ENCODE peak calls at places on chromosomes 3 and 15, in eight cellular contexts. O is fibroblast of mammary gland; D is epithelial cell of esophagus; C is activated CD4-positive, alpha-beta T cell treated with anti-CD3 and anti-CD28 coated beads, Interleukin-2, amount 50 U/mL, for 1 hour; V is activated naive CD8-positive, alpha-beta T cell treated with anti-CD3 and anti-CD28 coated beads, Interleukin-2, amount 50 U/mL, for 16 hours; N is GM04504; Q is stimulated activated CD4-positive, alpha-beta T cell treated with anti-CD3 and anti-CD28 coated beads, Interleukin-4, amount 100 ng/mL, for 1 hour; X is NCI-H460. S is an unnamed sample.
A peak's percentile ranks its signal among the peaks of the same experiment; 100 is the strongest.

GRCh38 chr3:120816728-120817127 is 74.2 kb downstream of the GTF2E1 start:
- DNase-seq in O (no peak), D (no peak), C (no peak), V (no peak), N (no peak), Q (no peak), X (no peak), S (no peak)

GRCh38 chr3:42660131-42660715 is 6.7 kb downstream of the ZBTB47 start:
- DNase-seq in O (peak; percentile 50), D (no peak), C (no peak), V (no peak), N (no peak), Q (no peak), X (no peak), S (no peak)

GRCh38 chr3:183193762-183194701 is 31.5 kb upstream of the LAMP3 start:
- DNase-seq in O (no peak), D (no peak), C (no peak), V (no peak), N (peak; percentile 28), Q (no peak), X (no peak), S (no peak)

GRCh38 chr3:125958511-125959316 is 10.3 kb upstream of the ROPN1B start:
- DNase-seq in O (no peak), D (no peak), C (no peak), V (no peak), N (no peak), Q (no peak), X (no peak), S (no peak)

GRCh38 chr3:45012577-45012976 is 13.5 kb upstream of the CLEC3B start:
- DNase-seq in O (no peak), D (no peak), C (no peak), V (no peak), N (no peak), Q (no peak), X (no peak), S (no peak)

GRCh38 chr15:71780349-71780976 is 29.9 kb upstream of the NR2E3 start:
- DNase-seq in O (peak; percentile 69), D (peak; percentile 56), C (peak; percentile 9), V (no peak), N (no peak), Q (peak; percentile 27), X (peak; percentile 64), S (peak; percentile 71)

GRCh38 chr3:10357592-10358308 is 36.8 kb upstream of the SEC13 start:
- DNase-seq in O (peak; percentile 88), D (peak; percentile 87), C (no peak), V (no peak), N (peak; percentile 70), Q (no peak), X (no peak), S (no peak)

GRCh38 chr15:80929225-80929624 is 60.4 kb downstream of the MESD start:
- DNase-seq in O (peak; percentile 84), D (peak; percentile 71), C (no peak), V (no peak), N (peak; percentile 70), Q (no peak), X (no peak), S (no peak)

GRCh38 chr3:126782554-126782953 is 78.5 kb downstream of the CHCHD6 start:
- DNase-seq in O (peak; percentile 96), D (peak; percentile 98), C (no peak), V (no peak), N (peak; percentile 86), Q (no peak), X (peak; percentile 60), S (peak; percentile 94)

GRCh38 chr15:97026781-97027180 is 696.3 kb downstream of the NR2F2 start:
- DNase-seq in O (no peak), D (no peak), C (no peak), V (no peak), N (no peak), Q (no peak), X (no peak), S (no peak)

GRCh38 chr15:29268706-29269484 is 727 bp downstream of the NSMCE3 start:
- DNase-seq in O (peak; percentile 34), D (peak; percentile 32), C (peak; percentile 58), V (no peak), N (no peak), Q (peak; percentile 38), X (peak; percentile 9), S (peak; percentile 20)

GRCh38 chr15:74332011-74332410 is 35.4 kb downstream of the CYP11A1 start:
- DNase-seq in O (no peak), D (no peak), C (no peak), V (no peak), N (no peak), Q (no peak), X (no peak), S (no peak)

GRCh38 chr15:74314897-74315438 is 52.5 kb downstream of the CYP11A1 start:
- DNase-seq in O (no peak), D (no peak), C (peak; percentile 14), V (no peak), N (no peak), Q (no peak), X (no peak), S (no peak)

GRCh38 chr3:52446042-52446441 is 1.1 kb upstream of the SEMA3G start:
- DNase-seq in O (no peak), D (no peak), C (no peak), V (no peak), N (no peak), Q (no peak), X (no peak), S (no peak)

GRCh38 chr3:183907911-183908331 is 23.2 kb upstream of the PARL start:
- DNase-seq in O (no peak), D (no peak), C (no peak), V (no peak), N (no peak), Q (no peak), X (no peak), S (no peak)

GRCh38 chr3:29420106-29420505 is 139.2 kb downstream of the RBMS3 start:
- DNase-seq in O (peak; percentile 80), D (no peak), C (no peak), V (no peak), N (no peak), Q (no peak), X (no peak), S (no peak)

GRCh38 chr3:16768956-16769355 is 115.8 kb upstream of the PLCL2 start:
- DNase-seq in O (no peak), D (no peak), C (no peak), V (no peak), N (no peak), Q (no peak), X (no peak), S (no peak)

GRCh38 chr3:28971156-28971555 is 309.7 kb upstream of the RBMS3 start:
- DNase-seq in O (no peak), D (no peak), C (no peak), V (no peak), N (no peak), Q (no peak), X (no peak), S (no peak)

GRCh38 chr15:73981761-73982222 is 10.3 kb downstream of the STOML1 start:
- DNase-seq in O (peak; percentile 47), D (peak; percentile 71), C (no peak), V (no peak), N (no peak), Q (no peak), X (no peak), S (no peak)

GRCh38 chr3:24523988-24524727 is 29.5 kb upstream of the THRB start:
- DNase-seq in O (peak; percentile 14), D (peak; percentile 86), C (no peak), V (no peak), N (no peak), Q (no peak), X (no peak), S (peak; percentile 59)

GRCh38 chr3:62669161-62669560 is 206.1 kb downstream of the CADPS start:
- DNase-seq in O (no peak), D (no peak), C (no peak), V (no peak), N (no peak), Q (no peak), X (no peak), S (no peak)

GRCh38 chr15:35755237-35755802 is 209.4 kb upstream of the DPH6 start:
- DNase-seq in O (no peak), D (no peak), C (no peak), V (no peak), N (peak; percentile 20), Q (no peak), X (no peak), S (no peak)

GRCh38 chr3:64157150-64158035 is 67.9 kb downstream of the PRICKLE2 start:
- DNase-seq in O (no peak), D (peak; percentile 84), C (no peak), V (no peak), N (no peak), Q (no peak), X (no peak), S (peak; percentile 36)

GRCh38 chr3:170162630-170163029 is 18.9 kb downstream of the PHC3 start:
- DNase-seq in O (peak; percentile 63), D (no peak), C (no peak), V (no peak), N (no peak), Q (no peak), X (no peak), S (no peak)

GRCh38 chr3:28905798-28906197 is 375.1 kb upstream of the RBMS3 start:
- DNase-seq in O (no peak), D (no peak), C (no peak), V (no peak), N (no peak), Q (no peak), X (no peak), S (no peak)

GRCh38 chr15:87955284-87955909 is 301.1 kb downstream of the NTRK3 start:
- DNase-seq in O (no peak), D (no peak), C (no peak), V (no peak), N (no peak), Q (no peak), X (no peak), S (no peak)

GRCh38 chr3:160677459-160677901 is 520 bp downstream of the ARL14 start:
- DNase-seq in O (no peak), D (peak; percentile 30), C (no peak), V (no peak), N (no peak), Q (no peak), X (no peak), S (peak; percentile 70)

GRCh38 chr3:162366382-162366781 is 869.8 kb downstream of the OTOL1 start:
- DNase-seq in O (no peak), D (no peak), C (no peak), V (no peak), N (no peak), Q (no peak), X (no peak), S (no peak)

GRCh38 chr3:191329654-191330308 is 545 bp downstream of the UTS2B start:
- DNase-seq in O (peak; percentile 57), D (peak; percentile 62), C (no peak), V (no peak), N (peak; percentile 32), Q (peak; percentile 4), X (no peak), S (peak; percentile 64)

GRCh38 chr3:127105587-127105986 is 87.3 kb upstream of the PRR23E start:
- DNase-seq in O (no peak), D (no peak), C (no peak), V (no peak), N (no peak), Q (no peak), X (no peak), S (no peak)

GRCh38 chr3:178140491-178140890 is 395.7 kb upstream of the KCNMB2 start:
- DNase-seq in O (no peak), D (no peak), C (no peak), V (no peak), N (no peak), Q (no peak), X (peak; percentile 76), S (no peak)

GRCh38 chr3:141915016-141915415 is 38.6 kb downstream of the ATP1B3 start:
- DNase-seq in O (peak; percentile 25), D (no peak), C (no peak), V (no peak), N (no peak), Q (no peak), X (no peak), S (no peak)

GRCh38 chr3:77348244-77348855 is 308.5 kb downstream of the ROBO2 start:
- DNase-seq in O (peak; percentile 15), D (peak; percentile 42), C (no peak), V (no peak), N (no peak), Q (no peak), X (no peak), S (peak; percentile 30)

GRCh38 chr3:195106418-195106906 is 164.5 kb downstream of the XXYLT1 start:
- DNase-seq in O (peak; percentile 53), D (peak; percentile 47), C (peak; percentile 63), V (peak; percentile 33), N (peak; percentile 28), Q (peak; percentile 71), X (peak; percentile 5), S (peak; percentile 63)

S was measured in HT-29.